ENCODE peak calls at places on chromosomes 1 and 21, in four cellular contexts. A, E, G and S are unnamed samples.

GRCh38 chr1:97901017-97901658 is 19.7 kb downstream of the DPYD start:
- DNase-seq in A (no peak), E (peak; percentile 44), G (no peak), S (no peak)

GRCh38 chr1:66553846-66554245 is 19.9 kb downstream of the SGIP1 start:
- DNase-seq in A (no peak), E (no peak), G (peak; percentile 60), S (no peak)

GRCh38 chr1:48817505-48818114 is 40.9 kb upstream of the BEND5 start:
- DNase-seq in A (peak; percentile 63), E (peak; percentile 45), G (peak; percentile 11), S (peak; percentile 66)

GRCh38 chr1:98027044-98027443 is 106.2 kb upstream of the DPYD start:
- DNase-seq in A (no peak), E (no peak), G (no peak), S (no peak)

GRCh38 chr21:42703936-42704335 is 50.5 kb downstream of the PDE9A start:
- DNase-seq in A (peak; percentile 26), E (no peak), G (no peak), S (no peak)

GRCh38 chr1:50620680-50621329 is 197.6 kb upstream of the DMRTA2 start:
- DNase-seq in A (peak; percentile 41), E (peak; percentile 7), G (no peak), S (no peak)

GRCh38 chr1:174966000-174966572 is 33.7 kb upstream of the CACYBP start:
- DNase-seq in A (no peak), E (no peak), G (no peak), S (no peak)

GRCh38 chr1:222109836-222110235 is 367.9 kb upstream of the DUSP10 start:
- DNase-seq in A (no peak), E (no peak), G (no peak), S (no peak)

GRCh38 chr1:23246274-23246673 is 29.0 kb upstream of the HTR1D start:
- DNase-seq in A (no peak), E (no peak), G (no peak), S (no peak)

GRCh38 chr1:171984850-171985485 is 143.7 kb downstream of the DNM3 start:
- DNase-seq in A (peak; percentile 50), E (peak; percentile 56), G (no peak), S (no peak)

GRCh38 chr1:59526240-59526639 is 229.3 kb downstream of the FGGY start:
- DNase-seq in A (no peak), E (peak; percentile 16), G (no peak), S (no peak)

GRCh38 chr1:39671793-39672550 is at the start of gene NT5C1A:
- DNase-seq in A (peak; percentile 63), E (peak; percentile 52), G (no peak), S (peak; percentile 47)

GRCh38 chr1:7679873-7680790 is 91.0 kb upstream of the VAMP3 start:
- DNase-seq in A (peak; percentile 92), E (peak; percentile 87), G (no peak), S (peak; percentile 60)

GRCh38 chr1:91166106-91166712 is 144.4 kb upstream of the ZNF644 start:
- DNase-seq in A (peak; percentile 67), E (peak; percentile 77), G (no peak), S (peak; percentile 50)